ENCODE peak calls at places on chromosomes 6 and 20, in five cellular contexts. J is activated naive CD8-positive, alpha-beta T cell treated with anti-CD3 and anti-CD28 coated beads, Interleukin-2, amount 50 U/mL, for 16 hours; T is epithelial cell of esophagus; X is K562; H is HFFc6. K is an unnamed sample.

GRCh38 chr6:30787954-30788353 is 43.6 kb upstream of the IER3 start:
- DNase-seq in J (no peak), T (no peak), X (no peak), H (no peak), K (no peak)

GRCh38 chr20:58308680-58309527 is 611 bp upstream of the RAB22A start:
- DNase-seq in J (peak), T (peak), X (peak), H (no peak), K (no peak)

GRCh38 chr6:13375360-13375878 is 47.1 kb upstream of the TBC1D7 start:
- DNase-seq in J (no peak), T (peak), X (no peak), H (no peak), K (no peak)

GRCh38 chr6:157143171-157143884 is 180.0 kb downstream of the TMEM242 start:
- DNase-seq in J (no peak), T (peak), X (no peak), H (peak), K (peak)

GRCh38 chr6:130366011-130366963 is at the start of gene TMEM200A:
- DNase-seq in J (no peak), T (peak), X (no peak), H (peak), K (no peak)

GRCh38 chr6:169592558-169592957 is 109.3 kb downstream of the WDR27 start:
- DNase-seq in J (no peak), T (no peak), X (no peak), H (peak), K (no peak)

GRCh38 chr6:34459899-34460593 is 5.8 kb upstream of the PACSIN1 start:
- DNase-seq in J (peak), T (peak), X (peak), H (no peak), K (peak)

GRCh38 chr20:25207149-25207959 is 11.8 kb downstream of the ENTPD6 start:
- DNase-seq in J (no peak), T (no peak), X (no peak), H (no peak), K (no peak)

GRCh38 chr6:151191477-151191995 is 48.2 kb upstream of the AKAP12 start:
- DNase-seq in J (no peak), T (no peak), X (no peak), H (no peak), K (no peak)

GRCh38 chr6:113742342-113742741 is 114.8 kb upstream of the MARCKS start:
- DNase-seq in J (no peak), T (no peak), X (no peak), H (no peak), K (no peak)

GRCh38 chr20:38947931-38948362 is 14.2 kb upstream of the DHX35 start:
- DNase-seq in J (no peak), T (no peak), X (peak), H (no peak), K (no peak)

GRCh38 chr20:45337367-45338120 is 10.7 kb downstream of the SDC4 start:
- DNase-seq in J (no peak), T (peak), X (peak), H (peak), K (no peak)

GRCh38 chr6:155248021-155249001 is 15.5 kb upstream of the CLDN20 start:
- DNase-seq in J (no peak), T (peak), X (no peak), H (peak), K (peak)

GRCh38 chr20:62818592-62819493 is 2.0 kb downstream of the COL9A3 start:
- DNase-seq in J (no peak), T (peak), X (no peak), H (no peak), K (peak)

GRCh38 chr20:58613061-58613854 is 37.8 kb upstream of the STX16 start:
- DNase-seq in J (no peak), T (no peak), X (no peak), H (no peak), K (no peak)

GRCh38 chr6:150291968-150292710 is 76.7 kb upstream of the IYD start:
- DNase-seq in J (no peak), T (peak), X (no peak), H (no peak), K (no peak)

GRCh38 chr20:58712823-58713731 is 20.5 kb downstream of the NPEPL1 start:
- DNase-seq in J (no peak), T (no peak), X (no peak), H (no peak), K (no peak)

GRCh38 chr20:57849868-57850215 is 140.0 kb upstream of the PMEPA1 start:
- DNase-seq in J (no peak), T (no peak), X (no peak), H (no peak), K (no peak)

GRCh38 chr20:49482621-49483017 is at the start of gene KCNB1:
- DNase-seq in J (peak), T (peak), X (peak), H (peak), K (no peak)

GRCh38 chr6:99330159-99330558 is 19.3 kb downstream of the FAXC start:
- DNase-seq in J (peak), T (peak), X (peak), H (peak), K (peak)

GRCh38 chr20:16760431-16761304 is 12.5 kb downstream of the OTOR start:
- DNase-seq in J (no peak), T (peak), X (no peak), H (no peak), K (no peak)

GRCh38 chr6:91482498-91482897 is 895.6 kb upstream of the MAP3K7 start:
- DNase-seq in J (no peak), T (no peak), X (no peak), H (no peak), K (no peak)

GRCh38 chr20:46021361-46022359 is 7.4 kb upstream of the SLC12A5 start:
- DNase-seq in J (no peak), T (peak), X (peak), H (no peak), K (peak)

GRCh38 chr6:32082951-32083350 is 26.2 kb downstream of the TNXB start:
- DNase-seq in J (no peak), T (peak), X (no peak), H (peak), K (no peak)

GRCh38 chr6:26576929-26577719 is 19.6 kb upstream of the ABT1 start:
- DNase-seq in J (peak), T (peak), X (peak), H (peak), K (no peak)

GRCh38 chr6:17910178-17910577 is 77.3 kb downstream of the KIF13A start:
- DNase-seq in J (no peak), T (no peak), X (no peak), H (no peak), K (no peak)

GRCh38 chr20:62176866-62177265 is 6.0 kb upstream of the MTG2 start:
- DNase-seq in J (no peak), T (no peak), X (no peak), H (no peak), K (no peak)

K was measured in NCI-H1092 treated with DMSO at 0.1 percent for 48 hours.